ENCODE peak calls at places on chromosomes 13 and 19, in nine cellular contexts. M, Y, W, G, D, N, B, J and X are unnamed samples.

GRCh38 chr13:46484561-46484960 is 68.4 kb upstream of the LRCH1 start:
- DNase-seq in M (no peak), Y (no peak), W (no peak), G (no peak), D (no peak), N (no peak), B (no peak), J (no peak), X (peak; percentile 42)

GRCh38 chr19:44869728-44870470 is 21.2 kb upstream of the TOMM40 start:
- DNase-seq in M (no peak), Y (no peak), W (no peak), G (no peak), D (no peak), N (no peak), B (no peak), J (peak; percentile 84), X (no peak)

GRCh38 chr19:40597329-40597838 is 3.8 kb upstream of the LTBP4 start:
- DNase-seq in M (no peak), Y (no peak), W (no peak), G (no peak), D (no peak), N (no peak), B (no peak), J (no peak), X (no peak)

GRCh38 chr19:30071871-30072270 is 129.8 kb downstream of the URI1 start:
- DNase-seq in M (no peak), Y (no peak), W (no peak), G (no peak), D (no peak), N (no peak), B (no peak), J (no peak), X (no peak)

GRCh38 chr13:27024781-27025492 is 146.7 kb downstream of the USP12 start:
- DNase-seq in M (no peak), Y (no peak), W (no peak), G (no peak), D (no peak), N (no peak), B (no peak), J (no peak), X (no peak)

GRCh38 chr19:33438016-33438671 is 64.6 kb downstream of the CEBPG start:
- DNase-seq in M (no peak), Y (no peak), W (no peak), G (no peak), D (no peak), N (no peak), B (no peak), J (peak; percentile 16), X (no peak)

GRCh38 chr13:52353116-52353718 is 52.8 kb downstream of the THSD1 start:
- DNase-seq in M (no peak), Y (no peak), W (no peak), G (no peak), D (no peak), N (no peak), B (no peak), J (no peak), X (no peak)

GRCh38 chr19:18594096-18594823 is 5.7 kb downstream of the REX1BD start:
- DNase-seq in M (peak; percentile 92), Y (peak; percentile 89), W (peak; percentile 88), G (peak; percentile 66), D (peak; percentile 70), N (no peak), B (peak; percentile 82), J (peak; percentile 78), X (peak; percentile 94)

GRCh38 chr19:13022859-13023636 is 27.8 kb downstream of the NFIX start:
- DNase-seq in M (no peak), Y (no peak), W (no peak), G (no peak), D (peak; percentile 27), N (peak; percentile 94), B (no peak), J (peak; percentile 83), X (no peak)

GRCh38 chr19:426725-427445 is 17.9 kb upstream of the C2CD4C start:
- DNase-seq in M (no peak), Y (no peak), W (no peak), G (no peak), D (no peak), N (no peak), B (no peak), J (peak; percentile 21), X (no peak)

GRCh38 chr19:37941820-37942515 is 35.0 kb downstream of the SIPA1L3 start:
- DNase-seq in M (no peak), Y (no peak), W (no peak), G (no peak), D (no peak), N (no peak), B (no peak), J (no peak), X (no peak)

GRCh38 chr13:96090240-96091101 is 564 bp downstream of the HS6ST3 start:
- DNase-seq in M (peak; percentile 57), Y (no peak), W (no peak), G (no peak), D (no peak), N (no peak), B (peak; percentile 3), J (peak; percentile 20), X (no peak)